ENCODE peak calls at places on chromosomes 6 and 20, in nine cellular contexts. One of them, this sample, is unnamed.

GRCh38 chr6:125157725-125158124 is 4.2 kb downstream of the TPD52L1 start:
- DNase-seq in RWPE1: no peak
- DNase-seq in PC-3: no peak
- DNase-seq in heart left ventricle: no peak
- DNase-seq in left lung: no peak
- DNase-seq in BJ: no peak
- DNase-seq in astrocyte of the spinal cord: no peak
- DNase-seq in body of pancreas: no peak
- DNase-seq in cardiac fibroblast: no peak
- DNase-seq in this sample: no peak

GRCh38 chr20:37741055-37741454 is 47.2 kb downstream of the CTNNBL1 start:
- DNase-seq in RWPE1: peak
- DNase-seq in PC-3: peak
- DNase-seq in heart left ventricle: no peak
- DNase-seq in left lung: no peak
- DNase-seq in BJ: no peak
- DNase-seq in astrocyte of the spinal cord: peak
- DNase-seq in body of pancreas: no peak
- DNase-seq in cardiac fibroblast: peak
- DNase-seq in this sample: peak

GRCh38 chr20:51331466-51331865 is 211.1 kb downstream of the NFATC2 start:
- DNase-seq in RWPE1: no peak
- DNase-seq in PC-3: no peak
- DNase-seq in heart left ventricle: no peak
- DNase-seq in left lung: no peak
- DNase-seq in BJ: no peak
- DNase-seq in astrocyte of the spinal cord: peak
- DNase-seq in body of pancreas: no peak
- DNase-seq in cardiac fibroblast: peak
- DNase-seq in this sample: no peak

GRCh38 chr6:159100011-159100788 is 55.4 kb upstream of the TAGAP start:
- DNase-seq in RWPE1: no peak
- DNase-seq in PC-3: no peak
- DNase-seq in heart left ventricle: no peak
- DNase-seq in left lung: no peak
- DNase-seq in BJ: no peak
- DNase-seq in astrocyte of the spinal cord: no peak
- DNase-seq in body of pancreas: no peak
- DNase-seq in cardiac fibroblast: no peak
- DNase-seq in this sample: no peak

GRCh38 chr20:17594443-17594842 is 24.6 kb downstream of the DSTN start:
- DNase-seq in RWPE1: peak
- DNase-seq in PC-3: peak
- DNase-seq in heart left ventricle: no peak
- DNase-seq in left lung: no peak
- DNase-seq in BJ: no peak
- DNase-seq in astrocyte of the spinal cord: peak
- DNase-seq in body of pancreas: peak
- DNase-seq in cardiac fibroblast: peak
- DNase-seq in this sample: no peak

GRCh38 chr6:71468841-71469750 is 180.5 kb downstream of the OGFRL1 start:
- DNase-seq in RWPE1: peak
- DNase-seq in PC-3: peak
- DNase-seq in heart left ventricle: no peak
- DNase-seq in left lung: no peak
- DNase-seq in BJ: peak
- DNase-seq in astrocyte of the spinal cord: peak
- DNase-seq in body of pancreas: no peak
- DNase-seq in cardiac fibroblast: peak
- DNase-seq in this sample: peak

GRCh38 chr6:23388239-23388803 is 737.7 kb upstream of the NRSN1 start:
- DNase-seq in RWPE1: no peak
- DNase-seq in PC-3: no peak
- DNase-seq in heart left ventricle: no peak
- DNase-seq in left lung: no peak
- DNase-seq in BJ: no peak
- DNase-seq in astrocyte of the spinal cord: no peak
- DNase-seq in body of pancreas: no peak
- DNase-seq in cardiac fibroblast: no peak
- DNase-seq in this sample: no peak

GRCh38 chr6:22008248-22008836 is 288.5 kb downstream of the PRL start:
- DNase-seq in RWPE1: no peak
- DNase-seq in PC-3: no peak
- DNase-seq in heart left ventricle: no peak
- DNase-seq in left lung: no peak
- DNase-seq in BJ: no peak
- DNase-seq in astrocyte of the spinal cord: no peak
- DNase-seq in body of pancreas: no peak
- DNase-seq in cardiac fibroblast: peak
- DNase-seq in this sample: no peak

GRCh38 chr6:26494117-26494516 is 6.0 kb upstream of the BTN1A1 start:
- DNase-seq in RWPE1: no peak
- DNase-seq in PC-3: no peak
- DNase-seq in heart left ventricle: no peak
- DNase-seq in left lung: no peak
- DNase-seq in BJ: no peak
- DNase-seq in astrocyte of the spinal cord: no peak
- DNase-seq in body of pancreas: no peak
- DNase-seq in cardiac fibroblast: no peak
- DNase-seq in this sample: no peak

GRCh38 chr6:111667921-111668320 is 62.2 kb upstream of the TRAF3IP2 start:
- DNase-seq in RWPE1: no peak
- DNase-seq in PC-3: no peak
- DNase-seq in heart left ventricle: no peak
- DNase-seq in left lung: no peak
- DNase-seq in BJ: no peak
- DNase-seq in astrocyte of the spinal cord: no peak
- DNase-seq in body of pancreas: no peak
- DNase-seq in cardiac fibroblast: no peak
- DNase-seq in this sample: no peak

GRCh38 chr20:25126204-25126603 is 44.3 kb upstream of the VSX1 start:
- DNase-seq in RWPE1: no peak
- DNase-seq in PC-3: no peak
- DNase-seq in heart left ventricle: no peak
- DNase-seq in left lung: no peak
- DNase-seq in BJ: no peak
- DNase-seq in astrocyte of the spinal cord: no peak
- DNase-seq in body of pancreas: no peak
- DNase-seq in cardiac fibroblast: no peak
- DNase-seq in this sample: no peak

GRCh38 chr20:34557936-34558319 is 590 bp upstream of the MAP1LC3A start:
- DNase-seq in RWPE1: peak
- DNase-seq in PC-3: no peak
- DNase-seq in heart left ventricle: no peak
- DNase-seq in left lung: no peak
- DNase-seq in BJ: no peak
- DNase-seq in astrocyte of the spinal cord: peak
- DNase-seq in body of pancreas: no peak
- DNase-seq in cardiac fibroblast: no peak
- DNase-seq in this sample: no peak

GRCh38 chr20:34560141-34560523 is 1.6 kb downstream of the MAP1LC3A start:
- DNase-seq in RWPE1: no peak
- DNase-seq in PC-3: no peak
- DNase-seq in heart left ventricle: no peak
- DNase-seq in left lung: no peak
- DNase-seq in BJ: no peak
- DNase-seq in astrocyte of the spinal cord: no peak
- DNase-seq in body of pancreas: no peak
- DNase-seq in cardiac fibroblast: no peak
- DNase-seq in this sample: no peak

GRCh38 chr20:34560614-34561013 is 2.1 kb downstream of the MAP1LC3A start:
- DNase-seq in RWPE1: no peak
- DNase-seq in PC-3: no peak
- DNase-seq in heart left ventricle: no peak
- DNase-seq in left lung: no peak
- DNase-seq in BJ: no peak
- DNase-seq in astrocyte of the spinal cord: no peak
- DNase-seq in body of pancreas: no peak
- DNase-seq in cardiac fibroblast: no peak
- DNase-seq in this sample: no peak

GRCh38 chr20:34559311-34560140 is 1.0 kb downstream of the MAP1LC3A start:
- DNase-seq in RWPE1: no peak
- DNase-seq in PC-3: no peak
- DNase-seq in heart left ventricle: no peak
- DNase-seq in left lung: no peak
- DNase-seq in BJ: no peak
- DNase-seq in astrocyte of the spinal cord: no peak
- DNase-seq in body of pancreas: no peak
- DNase-seq in cardiac fibroblast: no peak
- DNase-seq in this sample: no peak

GRCh38 chr20:34558320-34559202 is at the start of gene MAP1LC3A:
- DNase-seq in RWPE1: peak
- DNase-seq in PC-3: peak
- DNase-seq in heart left ventricle: peak
- DNase-seq in left lung: peak
- DNase-seq in BJ: peak
- DNase-seq in astrocyte of the spinal cord: peak
- DNase-seq in body of pancreas: peak
- DNase-seq in cardiac fibroblast: peak
- DNase-seq in this sample: peak
- TF ChIP-seq CTCF in RWPE1: no peak
- TF ChIP-seq CTCF in PC-3: no peak
- TF ChIP-seq CTCF in heart left ventricle: no peak
- TF ChIP-seq CTCF in left lung: no peak
- TF ChIP-seq CTCF in BJ: no peak
- TF ChIP-seq CTCF in astrocyte of the spinal cord: no peak
- TF ChIP-seq CTCF in body of pancreas: peak
- TF ChIP-seq CTCF in cardiac fibroblast: no peak
- TF ChIP-seq CTCF in this sample: no peak

GRCh38 chr6:84762220-84762940 is 2.0 kb downstream of the TBX18 start:
- DNase-seq in RWPE1: peak
- DNase-seq in PC-3: no peak
- DNase-seq in heart left ventricle: peak
- DNase-seq in left lung: peak
- DNase-seq in BJ: no peak
- DNase-seq in astrocyte of the spinal cord: peak
- DNase-seq in body of pancreas: no peak
- DNase-seq in cardiac fibroblast: peak
- DNase-seq in this sample: no peak
- TF ChIP-seq CTCF in RWPE1: peak
- TF ChIP-seq CTCF in PC-3: no peak
- TF ChIP-seq CTCF in heart left ventricle: no peak
- TF ChIP-seq CTCF in left lung: no peak
- TF ChIP-seq CTCF in BJ: peak
- TF ChIP-seq CTCF in astrocyte of the spinal cord: peak
- TF ChIP-seq CTCF in body of pancreas: no peak
- TF ChIP-seq CTCF in cardiac fibroblast: peak
- TF ChIP-seq CTCF in this sample: no peak

DNA sequence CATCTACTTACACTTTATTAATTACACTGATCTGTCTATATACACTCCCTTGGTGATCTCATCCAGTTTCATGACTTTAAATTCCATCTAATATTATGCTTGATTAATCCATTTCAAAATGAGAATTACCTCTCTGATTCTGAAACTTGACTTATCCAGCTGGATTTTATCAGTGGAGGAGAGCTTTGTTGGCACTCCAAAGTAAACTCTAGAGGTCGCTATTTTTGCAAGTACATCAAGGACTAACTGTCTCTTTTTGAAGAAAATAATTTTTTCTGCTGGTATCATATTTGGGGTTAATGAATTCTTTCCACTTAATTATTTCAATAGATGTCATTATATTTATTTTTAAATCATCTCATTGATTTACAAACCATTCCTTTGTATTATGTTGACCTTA is 630.3 kb upstream of the MAN1A1 start:
- DNase-seq in RWPE1: no peak
- DNase-seq in PC-3: peak
- DNase-seq in heart left ventricle: no peak
- DNase-seq in left lung: no peak
- DNase-seq in BJ: no peak
- DNase-seq in astrocyte of the spinal cord: peak
- DNase-seq in body of pancreas: no peak
- DNase-seq in cardiac fibroblast: peak
- DNase-seq in this sample: peak
- TF ChIP-seq CTCF in RWPE1: no peak
- TF ChIP-seq CTCF in PC-3: peak
- TF ChIP-seq CTCF in heart left ventricle: peak
- TF ChIP-seq CTCF in left lung: no peak
- TF ChIP-seq CTCF in BJ: no peak
- TF ChIP-seq CTCF in astrocyte of the spinal cord: peak
- TF ChIP-seq CTCF in body of pancreas: no peak
- TF ChIP-seq CTCF in cardiac fibroblast: peak
- TF ChIP-seq CTCF in this sample: peak

GRCh38 chr6:129578315-129578714 is 131.7 kb downstream of the ARHGAP18 start:
- DNase-seq in RWPE1: no peak
- DNase-seq in PC-3: peak
- DNase-seq in heart left ventricle: no peak
- DNase-seq in left lung: no peak
- DNase-seq in BJ: no peak
- DNase-seq in astrocyte of the spinal cord: no peak
- DNase-seq in body of pancreas: no peak
- DNase-seq in cardiac fibroblast: no peak
- DNase-seq in this sample: no peak

GRCh38 chr6:129576456-129576855 is 133.5 kb downstream of the ARHGAP18 start:
- DNase-seq in RWPE1: no peak
- DNase-seq in PC-3: no peak
- DNase-seq in heart left ventricle: no peak
- DNase-seq in left lung: no peak
- DNase-seq in BJ: no peak
- DNase-seq in astrocyte of the spinal cord: no peak
- DNase-seq in body of pancreas: no peak
- DNase-seq in cardiac fibroblast: no peak
- DNase-seq in this sample: no peak

GRCh38 chr6:129577691-129578090 is 132.3 kb downstream of the ARHGAP18 start:
- DNase-seq in RWPE1: no peak
- DNase-seq in PC-3: no peak
- DNase-seq in heart left ventricle: no peak
- DNase-seq in left lung: no peak
- DNase-seq in BJ: no peak
- DNase-seq in astrocyte of the spinal cord: no peak
- DNase-seq in body of pancreas: no peak
- DNase-seq in cardiac fibroblast: peak
- DNase-seq in this sample: no peak

DNA sequence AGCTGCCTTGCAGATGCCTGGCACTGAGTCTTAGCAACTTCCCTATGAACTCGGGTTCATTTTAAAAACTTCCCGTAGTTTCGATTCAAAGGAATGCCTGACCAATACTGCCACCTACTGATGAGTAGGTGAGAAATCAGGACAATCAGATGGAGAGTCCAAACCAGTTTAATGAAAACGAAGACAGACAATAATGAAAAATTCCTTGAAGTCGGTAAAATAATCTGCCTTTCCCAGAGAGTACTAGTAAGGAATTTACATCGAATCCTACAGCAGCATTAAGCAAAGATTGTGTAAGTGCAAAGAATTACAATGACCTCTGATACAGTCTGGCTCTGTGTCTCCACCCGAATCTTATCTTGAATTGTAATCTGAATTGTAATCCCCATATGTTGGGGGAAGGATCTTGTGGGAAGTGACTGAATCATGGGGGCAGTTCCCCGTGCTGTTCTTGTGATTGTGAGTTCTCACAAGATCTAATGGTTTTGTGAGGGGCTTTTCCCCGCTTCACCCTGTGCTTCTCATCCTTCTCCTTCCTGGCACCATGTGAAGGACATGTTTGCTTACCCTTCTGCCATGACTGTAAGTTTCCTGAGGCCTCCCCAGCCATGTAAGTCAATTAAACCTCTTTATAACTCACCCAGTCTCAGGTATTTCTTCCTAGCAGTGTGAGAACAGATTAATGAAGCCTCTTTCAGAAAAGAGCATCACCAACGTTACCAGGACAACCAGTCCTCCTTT is 134.4 kb downstream of the ARHGAP18 start:
- DNase-seq in RWPE1: peak
- DNase-seq in PC-3: peak
- DNase-seq in heart left ventricle: no peak
- DNase-seq in left lung: no peak
- DNase-seq in BJ: peak
- DNase-seq in astrocyte of the spinal cord: peak
- DNase-seq in body of pancreas: no peak
- DNase-seq in cardiac fibroblast: peak
- DNase-seq in this sample: peak
- TF ChIP-seq CTCF in RWPE1: peak
- TF ChIP-seq CTCF in PC-3: peak
- TF ChIP-seq CTCF in heart left ventricle: peak
- TF ChIP-seq CTCF in left lung: peak
- TF ChIP-seq CTCF in BJ: peak
- TF ChIP-seq CTCF in astrocyte of the spinal cord: peak
- TF ChIP-seq CTCF in body of pancreas: peak
- TF ChIP-seq CTCF in cardiac fibroblast: peak
- TF ChIP-seq CTCF in this sample: peak

This sample was measured in MCF 10A.